ENCODE peak calls at places on chromosomes 5 and 9, in eight cellular contexts. L is CD4-positive, alpha-beta memory T cell; S is stimulated activated CD8-positive, alpha-beta memory T cell treated with anti-CD3 and anti-CD28 coated beads, Interleukin-15, amount 100 ng/mL, for 4 hours; Y is psoas muscle; C is left ventricle myocardium inferior; B is nephron progenitor cell; P is H9; E is osteocyte. V is an unnamed sample.

GRCh38 chr9:4840018-4840417 is 47.3 kb downstream of the RCL1 start:
- DNase-seq in E (no peak), Y (no peak), C (no peak), S (no peak), P (no peak), L (no peak), B (no peak), V (no peak)

GRCh38 chr5:106380736-106381135 is 1290.0 kb downstream of the EFNA5 start:
- DNase-seq in Y (no peak), C (no peak), B (no peak), P (no peak), S (no peak), E (no peak), L (no peak), V (no peak)

GRCh38 chr5:52983731-52984620 is 5.2 kb upstream of the ITGA2 start:
- DNase-seq in B (no peak), P (no peak), Y (no peak), C (no peak), E (no peak), L (no peak), S (no peak), V (no peak)

GRCh38 chr5:147887026-147887627 is 8.6 kb downstream of the SCGB3A2 start:
- DNase-seq in P (no peak), L (no peak), B (no peak), Y (no peak), C (no peak), S (no peak), E (no peak), V (no peak)

GRCh38 chr5:29697786-29698414 is 1495.6 kb upstream of the CDH6 start:
- DNase-seq in E (no peak), B (peak), Y (no peak), L (no peak), P (peak), S (no peak), C (no peak), V (no peak)

GRCh38 chr9:72290311-72290710 is 74.7 kb downstream of the ZFAND5 start:
- DNase-seq in S (no peak), P (no peak), B (no peak), L (no peak), Y (no peak), E (no peak), C (no peak), V (no peak)

GRCh38 chr5:28404363-28405071 is 1366.1 kb upstream of the CDH9 start:
- DNase-seq in Y (no peak), E (no peak), L (no peak), C (no peak), P (no peak), B (no peak), S (no peak), V (no peak)

GRCh38 chr5:31364881-31365636 is 166.8 kb downstream of the DROSHA start:
- DNase-seq in L (no peak), S (no peak), C (no peak), B (no peak), P (no peak), E (no peak), Y (no peak), V (no peak)

GRCh38 chr5:157137691-157138090 is 5.0 kb downstream of the MED7 start:
- DNase-seq in L (no peak), S (no peak), B (no peak), C (no peak), E (no peak), P (no peak), Y (no peak), V (no peak)

GRCh38 chr5:52876456-52876855 is 88.7 kb downstream of the ITGA1 start:
- DNase-seq in P (no peak), S (no peak), L (no peak), C (no peak), Y (no peak), E (no peak), B (no peak), V (no peak)

GRCh38 chr5:82719368-82719767 is 357.8 kb downstream of the TMEM167A start:
- DNase-seq in L (no peak), B (no peak), S (no peak), Y (no peak), E (no peak), C (no peak), P (no peak), V (peak)

GRCh38 chr5:145479271-145479670 is 355.9 kb downstream of the PRELID2 start:
- DNase-seq in P (no peak), E (no peak), L (no peak), B (no peak), S (no peak), Y (no peak), C (no peak), V (no peak)

GRCh38 chr5:150376799-150377771 is 19.6 kb downstream of the TCOF1 start:
- DNase-seq in B (no peak), L (no peak), S (no peak), E (no peak), Y (no peak), P (no peak), C (no peak), V (no peak)

GRCh38 chr5:68817696-68818695 is 275.8 kb upstream of the SLC30A5 start:
- DNase-seq in L (no peak), E (no peak), B (no peak), P (peak), C (no peak), Y (no peak), S (no peak), V (no peak)

GRCh38 chr5:149826574-149826973 is 96.5 kb downstream of the PPARGC1B start:
- DNase-seq in P (no peak), Y (no peak), C (peak), L (no peak), S (no peak), B (no peak), E (no peak), V (no peak)

GRCh38 chr9:90612957-90613356 is 29.7 kb downstream of the DIRAS2 start:
- DNase-seq in S (no peak), C (no peak), P (no peak), B (no peak), Y (no peak), L (no peak), E (no peak), V (no peak)

GRCh38 chr5:14143843-14144585 is 872 bp downstream of the TRIO start:
- DNase-seq in E (no peak), B (peak), Y (peak), S (no peak), C (peak), L (peak), P (peak), V (no peak)

GRCh38 chr5:102223542-102224444 is 72.3 kb downstream of the SLCO4C1 start:
- DNase-seq in B (peak), S (no peak), C (no peak), E (no peak), Y (no peak), L (peak), P (no peak), V (peak)

V was measured in GM18507.